ENCODE peak calls at places on chromosome 18, in six cellular contexts. D is SK-N-SH, N is H1, V is K562, F is HepG2, Z is GM12878. S is an unnamed sample.

GRCh38 chr18:59468821-59469220 is 109.8 kb upstream of the LMAN1 start:
- DNase-seq in N (no peak), Z (no peak), V (no peak), F (no peak), D (no peak), S (no peak)

GRCh38 chr18:56709463-56709862 is 58.3 kb downstream of the WDR7 start:
- DNase-seq in F (peak), D (peak), N (no peak), Z (peak), V (peak), S (peak)

GRCh38 chr18:2655954-2656236 is 369 bp downstream of the SMCHD1 start:
- DNase-seq in V (peak), N (no peak), F (no peak), Z (no peak), D (no peak), S (no peak)

GRCh38 chr18:22547807-22548561 is 130.3 kb upstream of the CTAGE1 start:
- DNase-seq in D (no peak), F (no peak), V (no peak), Z (no peak), N (no peak), S (no peak)

GRCh38 chr18:29660777-29661176 is 1381.8 kb downstream of the DSC3 start:
- DNase-seq in F (no peak), D (no peak), N (no peak), V (no peak), Z (no peak), S (no peak)

GRCh38 chr18:33210575-33211189 is 229.8 kb downstream of the CCDC178 start:
- DNase-seq in N (no peak), F (peak), Z (no peak), V (peak), D (peak), S (no peak)

GRCh38 chr18:33369711-33370449 is 70.6 kb downstream of the CCDC178 start:
- DNase-seq in Z (no peak), F (no peak), D (no peak), N (no peak), V (no peak), S (no peak)

GRCh38 chr18:27057459-27058302 is 127.4 kb downstream of the CHST9 start:
- DNase-seq in D (no peak), F (peak), Z (no peak), N (no peak), V (no peak), S (no peak)

GRCh38 chr18:58856881-58857280 is 7.8 kb upstream of the ZNF532 start:
- DNase-seq in N (no peak), Z (no peak), V (no peak), D (no peak), F (no peak), S (peak)

GRCh38 chr18:79260510-79260909 is 135.2 kb upstream of the NFATC1 start:
- DNase-seq in N (no peak), F (no peak), D (no peak), V (peak), Z (no peak), S (no peak)

GRCh38 chr18:68725341-68725740 is 10.4 kb upstream of the TMX3 start:
- DNase-seq in D (no peak), N (no peak), F (no peak), V (no peak), Z (no peak), S (no peak)

GRCh38 chr18:43271593-43272432 is 5.5 kb downstream of the SYT4 start:
- DNase-seq in N (no peak), F (peak), D (peak), Z (no peak), V (peak), S (peak)

GRCh38 chr18:28855524-28855923 is 678.6 kb upstream of the CDH2 start:
- DNase-seq in D (no peak), N (no peak), Z (no peak), F (no peak), V (no peak), S (no peak)

GRCh38 chr18:74499633-74500032 is 3.5 kb downstream of the CNDP2 start:
- DNase-seq in N (no peak), D (no peak), F (no peak), Z (peak), V (peak), S (peak)

GRCh38 chr18:76464281-76465259 is 30.5 kb downstream of the ZNF516 start:
- DNase-seq in N (no peak), D (no peak), Z (no peak), V (no peak), F (no peak), S (no peak)

GRCh38 chr18:80166240-80166639 is 57.2 kb downstream of the ADNP2 start:
- DNase-seq in D (no peak), F (no peak), N (no peak), V (no peak), Z (no peak), S (no peak)

GRCh38 chr18:26746284-26747130 is 119.0 kb downstream of the AQP4 start:
- DNase-seq in V (no peak), F (peak), Z (no peak), N (no peak), D (no peak), S (no peak)

GRCh38 chr18:61545281-61546245 is 212.3 kb downstream of the CDH20 start:
- DNase-seq in V (no peak), F (no peak), D (no peak), N (no peak), Z (no peak), S (no peak)

GRCh38 chr18:77733292-77733903 is 483.8 kb downstream of the GALR1 start:
- DNase-seq in Z (no peak), N (peak), F (no peak), D (no peak), V (peak), S (no peak)

GRCh38 chr18:55387139-55387984 is 200.6 kb downstream of the TCF4 start:
- DNase-seq in N (no peak), Z (no peak), V (peak), F (peak), D (no peak), S (no peak)

GRCh38 chr18:37421349-37422080 is 144.1 kb downstream of the CELF4 start:
- DNase-seq in D (no peak), F (no peak), V (no peak), Z (no peak), N (no peak), S (no peak)

GRCh38 chr18:76821875-76822509 is 365 bp upstream of the ZNF236 start:
- DNase-seq in Z (no peak), V (peak), F (no peak), N (peak), D (peak), S (peak)

GRCh38 chr18:30591462-30591861 is 451.1 kb downstream of the DSC3 start:
- DNase-seq in D (no peak), N (no peak), V (no peak), Z (no peak), F (no peak), S (no peak)

GRCh38 chr18:77096936-77097886 is 35.4 kb downstream of the MBP start:
- DNase-seq in Z (no peak), D (no peak), F (no peak), N (peak), V (no peak), S (no peak)

GRCh38 chr18:54229660-54230059 is 5.2 kb upstream of the MBD2 start:
- DNase-seq in V (no peak), D (no peak), F (no peak), N (no peak), Z (no peak), S (no peak)
- TF ChIP-seq GABPA in V (no peak), D (no peak), F (no peak), N (no peak), Z (no peak), S (no peak)

GRCh38 chr18:513826-514530 is 13.5 kb upstream of the COLEC12 start:
- DNase-seq in Z (no peak), F (no peak), D (no peak), N (no peak), V (no peak), S (no peak)

GRCh38 chr18:512957-513356 is 12.5 kb upstream of the COLEC12 start:
- DNase-seq in V (no peak), Z (no peak), N (no peak), D (no peak), F (no peak), S (no peak)

GRCh38 chr18:515156-515815 is 14.8 kb upstream of the COLEC12 start:
- DNase-seq in D (no peak), F (no peak), N (peak), V (no peak), Z (no peak), S (no peak)

GRCh38 chr18:518081-518480 is 17.6 kb upstream of the COLEC12 start:
- DNase-seq in N (no peak), F (no peak), Z (no peak), V (no peak), D (no peak), S (no peak)

GRCh38 chr18:515838-516237 is 15.3 kb upstream of the COLEC12 start:
- DNase-seq in F (no peak), Z (no peak), V (no peak), D (no peak), N (no peak), S (no peak)
- TF ChIP-seq GABPA in F (no peak), Z (no peak), V (no peak), D (no peak), N (no peak), S (no peak)

DNA sequence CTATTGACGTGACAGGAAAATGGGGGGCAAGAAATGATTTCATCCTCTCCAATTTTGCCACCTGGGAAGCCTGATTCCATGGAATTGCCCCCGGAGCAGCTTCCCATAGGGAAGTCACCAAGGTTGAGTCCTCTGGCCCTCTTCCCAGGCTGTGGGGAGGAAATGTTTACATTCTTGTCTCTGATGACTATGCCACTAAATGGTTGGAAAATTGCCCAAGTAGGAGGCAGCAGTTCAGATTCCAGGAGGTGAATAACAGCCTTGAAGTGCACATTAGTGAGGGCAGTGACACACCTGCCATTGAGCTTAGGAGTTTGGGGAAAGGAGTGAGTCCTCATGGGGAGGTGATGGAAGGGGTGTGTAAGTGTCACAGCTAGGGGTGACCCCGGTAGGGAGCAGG is 449.2 kb upstream of the DCC start:
- DNase-seq in N (no peak), F (no peak), V (no peak), Z (no peak), D (no peak), S (no peak)
- TF ChIP-seq GABPA in N (no peak), F (no peak), V (no peak), Z (no peak), D (no peak), S (no peak)

GRCh38 chr18:49561127-49561376 is 805 bp upstream of the LIPG start:
- DNase-seq in N (no peak), F (no peak), Z (no peak), D (peak), V (no peak), S (no peak)
- TF ChIP-seq GABPA in N (no peak), F (no peak), Z (no peak), D (no peak), V (no peak), S (no peak)

GRCh38 chr18:36158261-36158867 is 28.7 kb downstream of the ELP2 start:
- DNase-seq in V (no peak), F (no peak), Z (no peak), D (no peak), N (no peak), S (no peak)
- TF ChIP-seq GABPA in V (no peak), F (no peak), Z (no peak), D (no peak), N (no peak), S (no peak)

DNA sequence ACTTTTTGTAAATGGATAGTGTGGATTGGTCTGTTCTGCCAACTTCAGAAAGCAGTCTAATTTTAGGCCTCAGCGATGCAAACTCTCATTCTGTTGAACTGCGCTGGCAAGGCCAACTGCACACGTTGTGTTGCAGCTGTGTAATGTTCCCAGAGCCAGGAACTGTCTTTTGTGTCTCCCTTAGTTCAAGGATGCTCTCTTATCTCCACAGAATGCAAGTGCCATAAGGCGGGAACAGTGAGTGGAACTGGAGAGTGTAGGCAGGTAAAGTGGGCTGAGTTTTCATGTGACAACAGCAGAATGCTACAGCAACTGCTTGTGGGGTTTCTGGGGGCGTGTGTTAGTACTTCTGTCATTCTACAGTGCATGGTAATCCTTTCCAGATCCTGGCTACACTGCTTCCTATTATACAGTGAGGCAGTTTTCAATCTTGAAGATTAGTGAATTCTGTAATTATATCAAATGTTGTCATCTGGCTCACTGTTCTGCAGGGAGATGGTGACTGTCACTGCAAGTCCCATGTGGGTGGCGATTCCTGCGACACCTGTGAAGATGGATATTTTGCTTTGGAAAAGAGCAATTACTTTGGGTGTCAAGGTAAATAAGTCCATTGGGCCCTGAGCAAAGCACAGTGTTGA is 125.8 kb downstream of the LAMA3 start:
- DNase-seq in D (peak), N (no peak), Z (no peak), F (no peak), V (no peak), S (no peak)
- TF ChIP-seq GABPA in D (no peak), N (no peak), Z (no peak), F (no peak), V (no peak), S (no peak)

DNA sequence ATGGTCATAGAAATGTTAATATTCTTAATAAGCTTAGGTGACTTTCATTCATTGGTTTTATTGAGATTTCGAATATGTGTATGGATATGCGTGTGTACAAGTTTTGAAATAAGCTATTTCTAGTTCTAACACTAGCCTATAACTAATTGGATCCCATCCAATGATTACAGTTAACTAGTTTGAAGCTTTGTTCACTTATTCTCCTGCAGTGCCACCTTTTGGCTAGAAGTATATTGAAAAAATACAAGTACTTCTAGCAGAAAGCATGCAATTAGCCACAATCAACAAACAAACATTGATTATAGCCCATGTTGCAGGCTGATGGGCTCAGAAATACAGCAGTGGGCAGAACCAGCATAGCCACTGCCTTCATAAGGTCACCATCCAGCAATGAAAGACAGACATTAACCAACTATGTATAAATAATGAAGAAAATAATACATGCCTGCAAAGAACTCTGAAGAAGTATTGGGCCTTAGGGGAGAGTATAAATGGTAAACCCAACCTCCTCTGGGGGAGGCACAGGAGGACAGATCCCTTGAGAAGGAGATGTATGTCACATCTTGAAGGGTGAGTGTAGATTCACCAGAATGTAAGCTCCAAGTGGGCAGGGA is 5.1 kb upstream of the PIEZO2 start:
- DNase-seq in F (peak), N (no peak), D (no peak), V (peak), Z (peak), S (peak)
- TF ChIP-seq GABPA in F (no peak), N (no peak), D (no peak), V (no peak), Z (no peak), S (no peak)

DNA sequence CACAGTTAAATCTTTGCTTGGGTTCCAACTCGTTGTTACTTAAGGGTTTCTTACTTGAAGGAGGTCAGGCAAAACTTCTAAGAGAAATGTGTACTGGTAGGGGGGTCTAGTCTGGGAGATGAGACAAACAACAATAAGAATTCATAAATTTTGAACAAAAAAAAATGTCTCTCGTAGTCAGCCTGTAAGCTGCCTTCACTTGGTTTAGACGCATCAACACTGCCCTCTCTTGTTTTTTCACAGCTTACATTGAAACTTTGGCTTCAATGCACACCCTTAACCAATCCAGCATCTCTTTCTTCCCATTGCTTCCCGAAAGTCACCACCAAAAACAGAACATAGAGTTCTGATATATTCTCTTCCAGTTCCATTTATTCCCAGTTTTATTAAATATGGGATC is 576.4 kb upstream of the PIK3C3 start:
- DNase-seq in Z (no peak), V (no peak), N (no peak), D (peak), F (no peak), S (no peak)
- TF ChIP-seq GABPA in Z (no peak), V (no peak), N (no peak), D (no peak), F (no peak), S (no peak)

DNA sequence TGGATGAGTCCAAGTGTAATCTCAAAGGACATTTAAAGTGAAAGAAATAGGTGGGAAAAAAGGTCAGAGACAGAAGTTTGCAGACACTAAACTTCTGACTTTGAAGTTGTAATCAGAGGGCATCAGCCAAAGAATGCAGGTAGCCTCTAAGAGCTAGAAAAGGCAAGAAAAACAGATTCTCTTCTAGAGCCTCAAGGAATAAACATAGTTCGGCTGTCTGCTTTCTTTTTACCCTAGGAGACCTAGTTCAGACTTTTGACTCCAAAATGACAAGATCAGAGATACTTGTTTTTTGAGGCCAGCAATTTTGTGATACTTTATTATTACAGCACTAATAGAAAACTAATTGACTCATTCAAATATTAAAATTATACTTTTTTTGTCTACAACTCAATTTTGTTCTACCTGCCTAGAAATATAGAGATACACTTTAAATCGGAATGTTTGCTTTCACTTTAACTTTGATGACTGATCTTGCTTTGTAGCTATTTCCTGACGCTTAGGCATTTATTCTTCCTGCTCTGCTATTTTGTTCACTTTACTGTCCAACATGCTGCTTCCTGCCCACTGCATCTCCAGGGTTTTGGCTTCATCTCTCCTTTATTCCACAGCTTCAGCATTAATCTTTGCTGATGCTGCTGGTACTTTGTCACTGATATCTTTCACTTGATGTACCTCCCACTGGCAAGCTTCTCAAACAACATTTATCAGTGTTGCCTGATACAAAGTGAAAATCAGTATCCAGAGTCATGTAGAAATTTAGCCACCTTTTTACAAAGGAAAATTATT is 272.5 kb downstream of the DSEL start:
- DNase-seq in N (no peak), V (no peak), F (no peak), D (no peak), Z (no peak), S (no peak)
- TF ChIP-seq GABPA in N (no peak), V (no peak), F (no peak), D (no peak), Z (no peak), S (no peak)

S was measured in HL-60.